ENCODE peak calls at places on chromosomes 12 and 14, in ten cellular contexts. N is Right ventricle myocardium superior; O is kidney epithelial cell; B is activated CD8-positive, alpha-beta memory T cell treated with anti-CD3 and anti-CD28 coated beads, Interleukin-2, amount 50 U/mL, for 48 hours; S is HEK293T; L is glutamatergic neuron; K is SK-N-SH; J is fibroblast of mammary gland; C is progenitor cell of endocrine pancreas; V is occipital lobe. I is an unnamed sample.

GRCh38 chr14:76644875-76645518 is 116.3 kb upstream of the VASH1 start:
- DNase-seq in N (no peak), O (no peak), B (peak; percentile 53), S (peak; percentile 72), L (peak; percentile 78), K (peak; percentile 74), J (peak; percentile 14), C (peak; percentile 55), V (no peak), I (peak; percentile 31)

GRCh38 chr14:91230363-91231035 is 14.0 kb downstream of the GPR68 start:
- DNase-seq in N (no peak), O (no peak), B (no peak), S (no peak), L (no peak), K (no peak), J (peak; percentile 56), C (no peak), V (no peak), I (no peak)

GRCh38 chr14:61360796-61361526 is 39.6 kb downstream of the PRKCH start:
- DNase-seq in N (no peak), O (no peak), B (no peak), S (no peak), L (no peak), K (no peak), J (no peak), C (no peak), V (no peak), I (no peak)

GRCh38 chr14:92993302-92993701 is 70.4 kb downstream of the CHGA start:
- DNase-seq in N (peak; percentile 68), O (no peak), B (no peak), S (no peak), L (no peak), K (no peak), J (no peak), C (no peak), V (no peak), I (no peak)

GRCh38 chr14:89294060-89294459 is 123.0 kb downstream of the FOXN3 start:
- DNase-seq in N (peak; percentile 78), O (no peak), B (no peak), S (no peak), L (no peak), K (no peak), J (no peak), C (no peak), V (no peak), I (no peak)

GRCh38 chr12:49922349-49923034 is 18.8 kb upstream of the FAIM2 start:
- DNase-seq in N (peak; percentile 78), O (no peak), B (no peak), S (no peak), L (no peak), K (no peak), J (no peak), C (no peak), V (no peak), I (no peak)

GRCh38 chr14:24429395-24430142 is at the start of the genes CBLN3 and KHNYN:
- DNase-seq in N (peak; percentile 93), O (no peak), B (peak; percentile 91), S (peak; percentile 86), L (peak; percentile 77), K (peak; percentile 96), J (peak; percentile 91), C (peak; percentile 67), V (peak; percentile 70), I (peak; percentile 67)

GRCh38 chr12:119169150-119169549 is 9.6 kb upstream of the HSPB8 start:
- DNase-seq in N (no peak), O (no peak), B (no peak), S (no peak), L (no peak), K (no peak), J (no peak), C (no peak), V (no peak), I (no peak)

GRCh38 chr12:73067616-73068015 is 795.4 kb downstream of the TRHDE start:
- DNase-seq in N (no peak), O (no peak), B (no peak), S (no peak), L (no peak), K (no peak), J (no peak), C (no peak), V (no peak), I (no peak)